ENCODE peak calls at places on chromosomes 12 and 14, in five cellular contexts. R, S, Q, D and W are unnamed samples.

GRCh38 chr14:80136358-80136757 is 74.9 kb downstream of the DIO2 start:
- DNase-seq in R (peak), S (no peak), Q (no peak), D (no peak), W (no peak)

GRCh38 chr12:109757671-109758265 is 44.1 kb downstream of the FAM222A start:
- DNase-seq in R (no peak), S (no peak), Q (peak), D (no peak), W (no peak)

GRCh38 chr12:107092669-107093546 is 441 bp downstream of the CRY1 start:
- DNase-seq in R (peak), S (no peak), Q (peak), D (no peak), W (no peak)

GRCh38 chr12:116544656-116545055 is 14.5 kb upstream of the MAP1LC3B2 start:
- DNase-seq in R (no peak), S (peak), Q (no peak), D (no peak), W (no peak)

GRCh38 chr14:92903359-92903758 is 19.6 kb upstream of the CHGA start:
- DNase-seq in R (no peak), S (no peak), Q (no peak), D (no peak), W (no peak)

GRCh38 chr12:130664252-130664651 is 51.8 kb downstream of the RIMBP2 start:
- DNase-seq in R (no peak), S (no peak), Q (no peak), D (no peak), W (no peak)

GRCh38 chr12:102342281-102343006 is 137.9 kb downstream of the IGF1 start:
- DNase-seq in R (no peak), S (no peak), Q (no peak), D (no peak), W (no peak)

GRCh38 chr14:33120341-33120740 is 181.7 kb downstream of the NPAS3 start:
- DNase-seq in R (no peak), S (no peak), Q (no peak), D (no peak), W (no peak)

GRCh38 chr12:45305904-45306303 is 90.0 kb downstream of the ANO6 start:
- DNase-seq in R (no peak), S (no peak), Q (no peak), D (no peak), W (no peak)

GRCh38 chr14:95711476-95712176 is 2.3 kb downstream of the TCL1A start:
- DNase-seq in R (no peak), S (no peak), Q (no peak), D (no peak), W (no peak)

GRCh38 chr14:89303452-89304435 is 113.3 kb downstream of the FOXN3 start:
- DNase-seq in R (peak), S (peak), Q (peak), D (peak), W (no peak)

GRCh38 chr12:99611117-99611516 is 36.4 kb upstream of the GARIN6 start:
- DNase-seq in R (no peak), S (no peak), Q (no peak), D (no peak), W (no peak)

GRCh38 chr14:69712217-69712565 is 54.8 kb upstream of the SRSF5 start:
- DNase-seq in R (no peak), S (no peak), Q (no peak), D (no peak), W (no peak)

DNA sequence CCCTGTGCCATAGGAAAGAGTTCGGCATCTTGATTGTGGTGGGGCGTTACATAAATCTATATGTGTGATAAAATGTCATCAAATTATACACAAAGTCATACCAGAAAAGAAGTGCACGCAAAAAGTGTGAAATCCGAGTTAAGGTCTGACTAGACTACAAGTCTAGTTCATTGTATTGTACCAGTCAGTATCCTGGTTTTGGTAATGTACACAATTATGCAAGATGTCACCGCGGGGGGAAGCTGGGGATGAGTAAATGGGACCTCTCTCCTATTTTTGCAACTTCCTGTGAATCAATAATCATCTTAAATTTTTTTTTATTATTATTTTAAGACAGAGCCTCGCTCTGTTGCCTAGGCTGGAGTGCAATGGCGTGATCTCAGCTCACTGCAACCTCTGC is 43.2 kb upstream of the BCL11B start:
- DNase-seq in R (no peak), S (no peak), Q (no peak), D (no peak), W (no peak)
- H3K27ac ChIP-seq in R (no peak), S (no peak), Q (no peak), D (no peak), W (no peak)

GRCh38 chr12:52691076-52691764 is 11.0 kb upstream of the KRT1 start:
- DNase-seq in R (peak), S (no peak), Q (no peak), D (no peak), W (no peak)
- H3K27ac ChIP-seq in R (no peak), S (no peak), Q (no peak), D (no peak), W (no peak)

DNA sequence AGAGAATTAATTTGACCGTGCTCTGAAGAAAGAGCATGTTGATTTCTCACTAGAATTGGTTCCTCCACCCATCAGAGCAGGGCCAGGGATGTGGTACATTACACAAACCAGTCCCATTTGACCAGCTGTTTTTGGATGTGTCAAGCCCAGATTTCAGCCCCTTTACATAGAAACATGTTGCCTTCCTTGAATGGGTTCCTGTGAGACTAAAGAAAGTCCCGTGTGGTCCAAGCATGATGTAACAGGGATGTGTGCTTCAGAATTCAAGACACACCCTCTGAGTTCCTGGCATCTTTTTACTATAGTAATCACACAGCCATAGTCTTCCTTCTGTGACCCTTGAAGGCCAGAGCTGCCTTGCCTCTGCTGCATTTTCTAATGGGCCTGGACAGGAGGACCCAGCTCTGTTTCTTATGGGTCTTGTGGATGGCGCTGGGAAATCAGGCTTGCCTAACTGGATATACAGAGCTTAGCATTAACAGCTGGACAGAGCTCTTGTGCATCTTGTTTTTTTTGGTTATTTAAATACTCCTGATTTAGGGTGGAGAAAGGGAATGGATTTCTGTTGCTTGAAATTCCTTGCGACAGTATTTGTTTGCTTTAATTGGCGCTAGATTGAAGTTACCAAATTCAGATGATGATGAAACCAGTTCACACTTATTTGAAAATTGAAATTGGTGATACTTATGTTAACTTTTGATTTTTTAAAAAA is 341.0 kb downstream of the ZFP36L1 start:
- DNase-seq in R (no peak), S (no peak), Q (no peak), D (no peak), W (no peak)
- H3K27ac ChIP-seq in R (no peak), S (peak), Q (no peak), D (no peak), W (no peak)

GRCh38 chr14:50036637-50037036 is 79.7 kb downstream of the VCPKMT start:
- DNase-seq in R (no peak), S (no peak), Q (no peak), D (no peak), W (no peak)

GRCh38 chr14:50036211-50036610 is 80.2 kb downstream of the VCPKMT start:
- DNase-seq in R (no peak), S (peak), Q (no peak), D (no peak), W (no peak)

GRCh38 chr14:50037837-50038236 is 78.5 kb downstream of the VCPKMT start:
- DNase-seq in R (no peak), S (peak), Q (peak), D (no peak), W (no peak)

GRCh38 chr14:50037240-50037639 is 79.1 kb downstream of the VCPKMT start:
- DNase-seq in R (no peak), S (no peak), Q (no peak), D (no peak), W (no peak)

DNA sequence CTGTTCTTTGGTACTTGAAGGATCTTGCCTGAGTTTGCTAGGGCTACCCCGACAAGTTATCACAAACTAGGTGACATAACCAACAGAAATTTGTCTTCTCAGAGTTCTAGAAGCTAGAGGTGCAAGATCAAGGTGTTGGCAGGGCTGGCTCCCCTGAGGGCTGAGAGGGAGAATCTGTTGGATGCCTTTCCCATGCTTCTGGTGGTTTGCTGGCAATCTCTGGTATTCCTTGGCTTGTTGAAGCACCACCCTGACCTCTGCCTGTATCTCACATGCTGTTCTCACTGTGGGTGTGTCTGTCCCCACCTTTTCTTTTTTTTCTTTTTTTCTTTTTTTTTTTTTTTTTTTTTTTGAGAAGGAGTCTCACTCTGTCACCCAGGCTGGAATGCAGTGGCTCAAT is 81.2 kb downstream of the VCPKMT start:
- DNase-seq in R (no peak), S (no peak), Q (no peak), D (no peak), W (no peak)
- H3K27ac ChIP-seq in R (no peak), S (no peak), Q (no peak), D (no peak), W (no peak)

GRCh38 chr12:20487519-20487918 is 119.2 kb downstream of the PDE3A start:
- DNase-seq in R (no peak), S (no peak), Q (no peak), D (no peak), W (no peak)

GRCh38 chr12:20483776-20484175 is 115.4 kb downstream of the PDE3A start:
- DNase-seq in R (no peak), S (no peak), Q (no peak), D (no peak), W (no peak)

GRCh38 chr12:20489645-20490044 is 121.3 kb downstream of the PDE3A start:
- DNase-seq in R (no peak), S (no peak), Q (no peak), D (no peak), W (no peak)

GRCh38 chr12:20482680-20483079 is 114.3 kb downstream of the PDE3A start:
- DNase-seq in R (no peak), S (no peak), Q (no peak), D (no peak), W (no peak)

DNA sequence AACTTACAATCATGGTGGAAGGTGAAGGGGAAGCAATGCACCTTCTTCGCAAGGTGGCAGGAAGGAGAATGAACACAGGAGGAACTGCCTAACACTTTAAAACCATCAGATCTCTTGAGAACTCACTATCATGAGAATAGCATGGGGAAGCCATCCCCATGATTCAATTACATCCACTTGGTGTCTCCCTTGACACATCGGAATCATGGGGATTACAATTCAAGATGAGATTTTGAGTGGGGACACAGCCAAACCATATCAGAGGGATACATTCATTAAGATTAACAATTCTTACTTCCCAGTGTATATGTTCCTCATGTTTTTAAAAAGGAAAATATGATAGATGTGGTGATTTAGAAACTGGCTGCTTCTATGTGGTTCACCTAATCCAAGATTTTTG is 117.9 kb downstream of the PDE3A start:
- DNase-seq in R (peak), S (no peak), Q (no peak), D (no peak), W (no peak)
- H3K27ac ChIP-seq in R (no peak), S (no peak), Q (no peak), D (no peak), W (no peak)

DNA sequence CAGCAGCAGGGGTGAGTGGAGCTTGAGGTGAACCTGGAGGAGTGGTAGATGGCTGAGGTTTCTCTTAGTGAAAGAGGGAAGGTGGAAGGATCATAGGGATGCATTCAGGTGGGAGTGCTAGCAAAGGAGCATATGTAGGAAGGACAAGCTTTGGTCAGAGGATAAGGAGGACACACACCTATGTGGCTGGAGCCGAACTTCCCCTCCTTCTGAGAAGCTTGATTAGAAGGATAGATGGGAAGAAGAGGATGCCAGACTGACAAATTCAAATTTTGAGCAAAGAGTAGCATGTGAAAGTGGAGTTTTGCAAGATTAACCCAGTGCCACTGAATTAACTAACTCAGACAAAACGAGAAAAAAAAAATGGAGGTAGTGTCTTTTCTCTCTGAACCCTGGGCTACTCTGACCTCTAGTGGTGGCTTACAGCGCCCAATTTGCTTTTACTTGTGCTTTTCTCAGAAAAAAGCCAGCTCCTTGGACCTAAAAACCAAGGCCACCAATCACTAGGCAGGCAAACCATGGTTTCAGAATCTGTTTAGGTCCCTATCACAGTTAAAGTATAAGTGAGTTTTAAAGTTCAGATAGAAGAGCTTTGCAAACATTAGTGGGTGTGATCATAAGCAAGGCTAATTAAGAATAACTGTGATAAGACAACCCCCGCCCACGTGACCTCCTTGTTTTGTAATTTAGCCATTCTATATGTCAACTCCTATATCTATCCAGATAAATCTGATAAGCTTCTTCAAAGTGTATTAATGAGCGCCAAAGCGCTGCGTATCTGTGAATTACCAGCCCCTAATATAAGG is 15.5 kb downstream of the EMP1 start:
- DNase-seq in R (peak), S (peak), Q (no peak), D (no peak), W (no peak)
- H3K27ac ChIP-seq in R (no peak), S (peak), Q (peak), D (no peak), W (no peak)